ENCODE peak calls at places on chromosomes 11 and 22, in six cellular contexts. One of them, this sample, is unnamed.

GRCh38 chr11:130216221-130216550 is 56.6 kb downstream of the ST14 start:
- DNase-seq in IMR-90: no peak
- DNase-seq in mesenchymal stem cell: no peak
- DNase-seq in H9: no peak
- DNase-seq in neuronal stem cell: no peak
- DNase-seq in H1: no peak
- DNase-seq in this sample: no peak

GRCh38 chr11:108508653-108509593 is 10.7 kb upstream of the POGLUT3 start:
- DNase-seq in IMR-90: no peak
- DNase-seq in mesenchymal stem cell: no peak
- DNase-seq in H9: no peak
- DNase-seq in neuronal stem cell: no peak
- DNase-seq in H1: no peak
- DNase-seq in this sample: no peak

GRCh38 chr11:70740475-70740825 is 342.1 kb downstream of the CTTN start:
- DNase-seq in IMR-90: no peak
- DNase-seq in mesenchymal stem cell: no peak
- DNase-seq in H9: no peak
- DNase-seq in neuronal stem cell: no peak
- DNase-seq in H1: no peak
- DNase-seq in this sample: no peak

GRCh38 chr22:23833017-23833795 is 5.6 kb downstream of the DERL3 start:
- DNase-seq in IMR-90: no peak
- DNase-seq in mesenchymal stem cell: no peak
- DNase-seq in H9: no peak
- DNase-seq in neuronal stem cell: no peak
- DNase-seq in H1: no peak
- DNase-seq in this sample: no peak

GRCh38 chr11:126790550-126790981 is 210.0 kb downstream of the KIRREL3 start:
- DNase-seq in IMR-90: peak; percentile 98
- DNase-seq in mesenchymal stem cell: peak; percentile 64
- DNase-seq in H9: peak; percentile 57
- DNase-seq in neuronal stem cell: no peak
- DNase-seq in H1: no peak
- DNase-seq in this sample: no peak

GRCh38 chr11:130211781-130212401 is 52.3 kb downstream of the ST14 start:
- DNase-seq in IMR-90: no peak
- DNase-seq in mesenchymal stem cell: no peak
- DNase-seq in H9: peak; percentile 20
- DNase-seq in neuronal stem cell: no peak
- DNase-seq in H1: peak; percentile 39
- DNase-seq in this sample: no peak

GRCh38 chr11:79296113-79296512 is 144.7 kb downstream of the TENM4 start:
- DNase-seq in IMR-90: no peak
- DNase-seq in mesenchymal stem cell: no peak
- DNase-seq in H9: no peak
- DNase-seq in neuronal stem cell: no peak
- DNase-seq in H1: no peak
- DNase-seq in this sample: no peak

GRCh38 chr22:25970348-25970995 is 198.8 kb upstream of the SEZ6L start:
- DNase-seq in IMR-90: no peak
- DNase-seq in mesenchymal stem cell: no peak
- DNase-seq in H9: peak; percentile 52
- DNase-seq in neuronal stem cell: peak; percentile 29
- DNase-seq in H1: no peak
- DNase-seq in this sample: no peak

GRCh38 chr11:75223954-75224643 is 16.5 kb upstream of the TPBGL start:
- DNase-seq in IMR-90: no peak
- DNase-seq in mesenchymal stem cell: no peak
- DNase-seq in H9: peak; percentile 44
- DNase-seq in neuronal stem cell: no peak
- DNase-seq in H1: no peak
- DNase-seq in this sample: no peak

GRCh38 chr11:106956887-106957505 is 61.3 kb downstream of the GUCY1A2 start:
- DNase-seq in IMR-90: no peak
- DNase-seq in mesenchymal stem cell: no peak
- DNase-seq in H9: peak; percentile 81
- DNase-seq in neuronal stem cell: no peak
- DNase-seq in H1: peak; percentile 62
- DNase-seq in this sample: no peak

GRCh38 chr11:74559934-74560309 is 32.5 kb upstream of the POLD3 start:
- DNase-seq in IMR-90: peak; percentile 43
- DNase-seq in mesenchymal stem cell: no peak
- DNase-seq in H9: no peak
- DNase-seq in neuronal stem cell: no peak
- DNase-seq in H1: no peak
- DNase-seq in this sample: no peak

GRCh38 chr11:126727381-126727780 is 273.2 kb downstream of the KIRREL3 start:
- DNase-seq in IMR-90: no peak
- DNase-seq in mesenchymal stem cell: no peak
- DNase-seq in H9: no peak
- DNase-seq in neuronal stem cell: no peak
- DNase-seq in H1: no peak
- DNase-seq in this sample: no peak

GRCh38 chr22:41963453-41964105 is 5.7 kb upstream of the SEPTIN3 start:
- DNase-seq in IMR-90: peak; percentile 43
- DNase-seq in mesenchymal stem cell: no peak
- DNase-seq in H9: no peak
- DNase-seq in neuronal stem cell: no peak
- DNase-seq in H1: no peak
- DNase-seq in this sample: no peak

GRCh38 chr11:58768137-58768536 is 36.4 kb upstream of the GLYAT start:
- DNase-seq in IMR-90: no peak
- DNase-seq in mesenchymal stem cell: no peak
- DNase-seq in H9: no peak
- DNase-seq in neuronal stem cell: no peak
- DNase-seq in H1: no peak
- DNase-seq in this sample: no peak

GRCh38 chr11:64268028-64268686 is 16.3 kb downstream of the BAD start:
- DNase-seq in IMR-90: no peak
- DNase-seq in mesenchymal stem cell: no peak
- DNase-seq in H9: no peak
- DNase-seq in neuronal stem cell: no peak
- DNase-seq in H1: no peak
- DNase-seq in this sample: no peak

GRCh38 chr11:64268687-64269379 is 15.6 kb downstream of the BAD start:
- DNase-seq in IMR-90: peak; percentile 48
- DNase-seq in mesenchymal stem cell: peak; percentile 67
- DNase-seq in H9: peak; percentile 80
- DNase-seq in neuronal stem cell: no peak
- DNase-seq in H1: peak; percentile 76
- DNase-seq in this sample: peak; percentile 83

GRCh38 chr11:64271339-64272132 is 12.9 kb downstream of the BAD start:
- DNase-seq in IMR-90: peak; percentile 92
- DNase-seq in mesenchymal stem cell: peak; percentile 94
- DNase-seq in H9: peak; percentile 97
- DNase-seq in neuronal stem cell: peak; percentile 95
- DNase-seq in H1: peak; percentile 87
- DNase-seq in this sample: peak; percentile 82

GRCh38 chr11:64267207-64267945 is 16.0 kb downstream of the PLCB3 start:
- DNase-seq in IMR-90: no peak
- DNase-seq in mesenchymal stem cell: no peak
- DNase-seq in H9: no peak
- DNase-seq in neuronal stem cell: no peak
- DNase-seq in H1: no peak
- DNase-seq in this sample: no peak

GRCh38 chr11:64269380-64270234 is 14.9 kb downstream of the BAD start:
- DNase-seq in IMR-90: peak; percentile 100
- DNase-seq in mesenchymal stem cell: peak; percentile 100
- DNase-seq in H9: peak; percentile 99
- DNase-seq in neuronal stem cell: peak; percentile 99
- DNase-seq in H1: peak; percentile 95
- DNase-seq in this sample: peak; percentile 99
- H3K18ac ChIP-seq in IMR-90: no peak overlapping the region
- H3K18ac ChIP-seq in mesenchymal stem cell: peak overlapping the region; percentile 97
- H3K18ac ChIP-seq in H9: peak overlapping the region; percentile 68
- H3K18ac ChIP-seq in neuronal stem cell: peak overlapping the region; percentile 96
- H3K18ac ChIP-seq in H1: peak overlapping the region; percentile 98
- H3K18ac ChIP-seq in this sample: peak overlapping the region; percentile 85

DNA sequence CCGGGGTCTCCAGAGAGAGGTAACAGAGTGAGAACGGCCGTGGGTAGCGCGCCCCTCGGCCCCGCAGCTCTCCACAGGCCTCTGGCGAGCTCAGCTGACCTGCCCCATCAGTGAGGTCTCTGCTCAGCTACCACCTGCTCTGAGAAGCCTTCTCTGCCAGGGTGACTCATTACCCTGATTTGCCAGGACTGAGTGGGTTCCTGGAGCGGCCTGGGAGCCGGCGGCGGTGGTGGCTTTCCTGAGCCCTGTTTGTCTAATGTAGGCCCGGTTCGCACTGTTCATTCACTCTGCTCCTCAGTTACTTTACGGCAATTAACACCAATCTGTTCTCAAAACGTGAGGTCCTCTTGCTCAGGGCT is 351.0 kb upstream of the B3GAT1 start:
- DNase-seq in IMR-90: no peak
- DNase-seq in mesenchymal stem cell: no peak
- DNase-seq in H9: no peak
- DNase-seq in neuronal stem cell: no peak
- DNase-seq in H1: no peak
- DNase-seq in this sample: no peak
- H3K14ac ChIP-seq in IMR-90: no peak overlapping the region
- H3K14ac ChIP-seq in mesenchymal stem cell: no peak overlapping the region
- H3K14ac ChIP-seq in H9: no peak overlapping the region
- H3K14ac ChIP-seq in neuronal stem cell: no peak overlapping the region
- H3K14ac ChIP-seq in H1: no peak overlapping the region
- H3K14ac ChIP-seq in this sample: no peak overlapping the region

GRCh38 chr11:61718046-61718531 is 34.3 kb upstream of the MYRF start:
- DNase-seq in IMR-90: no peak
- DNase-seq in mesenchymal stem cell: no peak
- DNase-seq in H9: no peak
- DNase-seq in neuronal stem cell: no peak
- DNase-seq in H1: peak; percentile 70
- DNase-seq in this sample: no peak
- H3K18ac ChIP-seq in IMR-90: no peak overlapping the region
- H3K18ac ChIP-seq in mesenchymal stem cell: peak overlapping the region; percentile 48
- H3K18ac ChIP-seq in H9: no peak overlapping the region
- H3K18ac ChIP-seq in neuronal stem cell: peak overlapping the region; percentile 92
- H3K18ac ChIP-seq in H1: peak overlapping the region; percentile 96
- H3K18ac ChIP-seq in this sample: peak overlapping the region; percentile 3

DNA sequence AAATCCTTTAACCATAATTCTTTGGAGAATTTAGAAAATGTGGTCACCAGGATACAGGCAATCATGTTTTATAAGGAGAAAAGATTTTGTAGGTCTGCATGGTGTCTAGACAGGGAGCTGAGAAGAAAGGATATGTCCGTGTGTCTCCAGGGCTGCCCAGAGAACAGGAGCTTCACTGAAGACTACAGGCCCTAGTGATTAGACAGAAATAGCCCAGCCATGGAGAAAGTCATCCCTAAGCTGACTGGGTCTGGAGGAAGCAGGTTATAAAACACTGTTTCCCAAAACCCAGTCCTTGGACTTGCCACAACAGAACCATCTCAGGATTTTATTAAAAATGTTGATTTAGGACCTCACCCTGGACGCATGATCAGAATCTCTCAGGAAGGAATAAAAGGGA is 84.4 kb downstream of the GALNT18 start:
- DNase-seq in IMR-90: no peak
- DNase-seq in mesenchymal stem cell: no peak
- DNase-seq in H9: no peak
- DNase-seq in neuronal stem cell: no peak
- DNase-seq in H1: no peak
- DNase-seq in this sample: no peak
- H3K14ac ChIP-seq in IMR-90: no peak overlapping the region
- H3K14ac ChIP-seq in mesenchymal stem cell: no peak overlapping the region
- H3K14ac ChIP-seq in H9: no peak overlapping the region
- H3K14ac ChIP-seq in neuronal stem cell: no peak overlapping the region
- H3K14ac ChIP-seq in H1: no peak overlapping the region
- H3K14ac ChIP-seq in this sample: no peak overlapping the region

This sample was measured in trophoblast cell.